ENCODE peak calls at places on chromosomes 5 and 9, in seven cellular contexts. L, E, Z, O, R, F and J are unnamed samples.

GRCh38 chr5:125537661-125538060 is 791.2 kb upstream of the ZNF608 start:
- DNase-seq in O (no peak), F (no peak), Z (no peak), R (no peak), E (no peak), L (no peak), J (no peak)

GRCh38 chr5:175712313-175712680 is 54.4 kb downstream of the HRH2 start:
- DNase-seq in O (no peak), R (no peak), E (no peak), L (peak), Z (no peak), F (no peak), J (no peak)

GRCh38 chr9:121651295-121652036 is at the start of gene DAB2IP:
- DNase-seq in F (no peak), E (no peak), O (no peak), L (peak), Z (no peak), R (peak), J (peak)

GRCh38 chr9:38008168-38009034 is 60.6 kb downstream of the SHB start:
- DNase-seq in Z (no peak), R (peak), O (peak), F (peak), L (no peak), E (peak), J (peak)

GRCh38 chr5:117060099-117060498 is 485.5 kb upstream of the SEMA6A start:
- DNase-seq in E (no peak), R (no peak), F (no peak), L (no peak), Z (no peak), O (no peak), J (no peak)

GRCh38 chr5:151078490-151079262 is 2.2 kb downstream of the TNIP1 start:
- DNase-seq in L (peak), Z (no peak), R (no peak), O (no peak), F (peak), E (no peak), J (peak)

GRCh38 chr9:109857337-109857736 is 77.3 kb downstream of the PALM2AKAP2 start:
- DNase-seq in F (no peak), O (no peak), E (no peak), L (no peak), R (no peak), Z (no peak), J (no peak)

GRCh38 chr9:106387965-106388364 is 475.0 kb upstream of the ZNF462 start:
- DNase-seq in E (no peak), F (no peak), Z (no peak), O (no peak), L (no peak), R (no peak), J (no peak)

GRCh38 chr9:18874069-18874468 is 158.9 kb downstream of the SAXO1 start:
- DNase-seq in L (no peak), R (no peak), Z (no peak), E (no peak), F (no peak), O (no peak), J (no peak)

GRCh38 chr5:73822276-73822988 is 196.4 kb downstream of the ARHGEF28 start:
- DNase-seq in L (no peak), Z (no peak), E (no peak), R (no peak), O (no peak), F (no peak), J (no peak)

GRCh38 chr5:78504726-78505431 is 143.7 kb downstream of the LHFPL2 start:
- DNase-seq in R (peak), Z (peak), L (peak), F (no peak), E (peak), O (no peak), J (no peak)

GRCh38 chr9:135077497-135078200 is 9.8 kb upstream of the OLFM1 start:
- DNase-seq in E (peak), R (peak), L (no peak), F (no peak), Z (no peak), O (no peak), J (no peak)

GRCh38 chr9:130421802-130422276 is 22.9 kb upstream of the ASS1 start:
- DNase-seq in O (no peak), R (peak), Z (no peak), F (no peak), E (peak), L (no peak), J (no peak)

GRCh38 chr5:173745123-173745522 is 128.7 kb upstream of the BOD1 start:
- DNase-seq in Z (no peak), F (peak), O (no peak), E (no peak), L (no peak), R (no peak), J (no peak)

GRCh38 chr5:74295141-74295540 is 345.4 kb downstream of the ENC1 start:
- DNase-seq in L (no peak), R (no peak), F (no peak), O (no peak), Z (peak), E (no peak), J (no peak)

GRCh38 chr5:111606194-111606593 is 93.9 kb upstream of the STARD4 start:
- DNase-seq in F (no peak), E (no peak), R (no peak), O (no peak), L (no peak), Z (no peak), J (no peak)

GRCh38 chr5:168946363-168946762 is 354.6 kb downstream of the SLIT3 start:
- DNase-seq in O (no peak), E (no peak), Z (no peak), R (peak), L (no peak), F (no peak), J (no peak)
- TF ChIP-seq CTCF in O (no peak), E (peak), Z (no peak), R (peak), L (no peak), F (peak), J (peak)

DNA sequence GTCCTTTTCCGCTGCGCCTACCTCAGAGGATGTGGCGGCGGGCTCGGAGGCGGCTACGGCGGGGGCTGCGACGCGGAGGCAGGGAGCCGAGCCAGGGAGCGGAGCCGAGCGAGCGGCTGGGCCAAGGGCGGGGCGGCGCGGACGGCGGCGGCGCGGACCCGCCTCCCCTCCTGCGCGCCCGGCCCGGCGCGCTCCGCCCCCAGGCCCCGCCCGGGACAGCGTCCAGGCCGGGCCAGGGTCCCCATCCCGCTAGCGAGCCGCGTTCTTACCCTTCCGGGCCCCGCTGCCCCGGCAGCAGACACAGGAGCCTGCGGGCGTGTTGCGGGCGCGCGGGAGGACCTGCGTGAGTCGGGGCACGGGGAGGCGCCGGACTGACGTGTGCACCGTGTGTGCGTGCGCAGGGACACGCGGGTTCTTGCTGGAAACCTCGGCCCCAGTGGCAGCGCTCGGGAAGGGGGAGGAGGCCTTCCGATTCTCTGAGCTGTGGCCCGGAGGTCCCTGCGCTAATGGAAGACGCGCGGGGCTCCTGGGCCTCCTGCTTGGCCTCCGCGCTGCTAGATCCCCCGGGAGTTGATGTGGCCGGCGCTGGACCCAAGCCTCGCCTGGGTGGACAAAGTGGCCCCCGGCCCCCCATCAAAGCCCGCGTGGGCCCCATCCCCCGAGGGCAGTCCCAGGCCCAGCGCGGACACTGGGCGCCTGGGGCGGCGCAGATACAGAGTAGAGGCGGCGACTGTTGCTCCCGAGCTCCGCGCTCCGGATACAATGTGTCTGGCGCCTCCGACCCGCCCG is at the start of gene VDAC1:
- DNase-seq in R (peak), Z (peak), O (peak), E (peak), F (peak), L (peak), J (peak)
- TF ChIP-seq CTCF in R (no peak), Z (no peak), O (no peak), E (peak), F (no peak), L (no peak), J (no peak)

DNA sequence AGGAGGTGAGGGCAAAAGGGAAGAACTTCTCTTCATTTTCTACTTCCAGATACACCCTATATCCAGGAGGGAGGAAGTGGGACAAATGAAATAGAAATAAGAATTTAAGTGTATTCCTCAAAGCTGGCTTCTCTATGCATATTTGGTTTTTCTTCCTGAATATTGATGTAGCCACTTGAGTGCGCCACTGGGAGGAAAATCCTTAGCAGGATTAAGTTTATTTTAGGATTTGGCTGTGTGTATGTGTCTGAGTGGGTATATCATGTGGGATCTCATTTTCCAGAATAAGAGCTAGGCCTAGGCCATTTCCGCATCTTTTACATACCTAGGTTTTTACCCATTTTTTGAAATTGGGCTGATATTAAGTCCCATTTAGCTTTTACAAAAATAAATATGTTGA is 42.5 kb downstream of the MAP1B start:
- DNase-seq in Z (no peak), R (no peak), L (no peak), E (no peak), F (no peak), O (no peak), J (no peak)
- TF ChIP-seq CTCF in Z (no peak), R (no peak), L (no peak), E (peak), F (no peak), O (no peak), J (no peak)

GRCh38 chr5:57303985-57304384 is 130.1 kb downstream of the GPBP1 start:
- DNase-seq in O (no peak), Z (peak), L (no peak), F (no peak), E (no peak), R (peak), J (no peak)
- TF ChIP-seq CTCF in O (no peak), Z (no peak), L (no peak), F (peak), E (peak), R (peak), J (no peak)

DNA sequence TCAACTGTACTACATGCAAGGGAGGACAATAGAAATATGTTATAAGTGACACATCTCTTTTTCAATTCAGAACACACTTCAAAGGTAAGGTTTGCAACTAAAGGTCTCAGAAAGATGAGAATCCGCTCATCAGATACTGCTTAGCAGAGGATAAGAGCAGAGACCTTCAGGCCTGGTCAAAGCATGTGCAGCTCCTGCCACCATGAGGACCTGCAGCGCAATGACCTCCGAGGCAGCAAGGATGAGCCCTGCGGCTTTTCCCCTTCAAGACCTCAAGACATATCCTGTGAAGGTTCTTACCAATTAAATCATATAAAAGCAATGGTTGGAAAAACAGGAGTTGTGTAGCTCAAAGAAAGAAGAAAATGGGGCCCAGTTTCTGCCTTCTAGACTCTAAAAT is 135.8 kb downstream of the TRIM36 start:
- DNase-seq in O (no peak), Z (no peak), L (no peak), E (peak), F (peak), R (peak), J (peak)
- TF ChIP-seq CTCF in O (no peak), Z (no peak), L (no peak), E (peak), F (peak), R (peak), J (no peak)

DNA sequence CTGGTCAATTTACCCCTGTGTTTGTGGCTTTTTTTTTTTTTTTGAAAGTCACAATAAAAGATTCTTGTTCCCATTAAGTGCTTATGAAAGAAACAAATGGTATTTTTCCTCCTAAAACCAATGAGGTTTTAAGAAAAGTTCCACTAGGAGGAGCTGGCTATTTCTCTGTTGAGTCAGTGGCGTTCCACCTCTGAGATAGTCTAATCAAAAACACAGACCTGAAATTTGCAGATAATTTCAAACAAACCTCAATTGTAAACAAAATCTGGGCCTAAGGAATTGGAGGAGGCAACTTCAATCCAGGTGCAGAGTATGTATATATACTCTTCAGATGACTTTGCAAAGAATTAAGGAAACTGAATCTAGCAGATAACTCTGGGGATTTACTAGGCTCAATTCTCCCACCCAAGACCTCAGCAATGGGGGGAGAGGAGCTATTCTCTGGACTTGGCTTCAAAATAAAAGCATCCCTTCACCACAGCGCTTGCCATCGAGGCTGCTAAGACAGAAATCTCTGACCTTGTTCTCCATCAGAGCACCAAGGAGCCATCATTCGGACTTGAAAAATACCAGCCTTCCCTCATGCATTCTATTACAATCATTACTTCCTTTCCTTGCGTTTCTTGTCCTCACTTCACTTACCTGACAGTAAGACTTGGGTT is 52.4 kb downstream of the FANCC start:
- DNase-seq in Z (no peak), E (peak), R (no peak), O (no peak), F (no peak), L (no peak), J (no peak)
- TF ChIP-seq CTCF in Z (peak), E (peak), R (peak), O (no peak), F (no peak), L (peak), J (no peak)

GRCh38 chr5:54442271-54442670 is 13.2 kb upstream of the HSPB3 start:
- DNase-seq in O (no peak), Z (no peak), R (no peak), E (peak), F (no peak), L (no peak), J (no peak)

GRCh38 chr5:54445691-54446090 is 9.8 kb upstream of the HSPB3 start:
- DNase-seq in L (no peak), R (no peak), O (no peak), Z (no peak), F (no peak), E (no peak), J (no peak)

GRCh38 chr5:54446169-54446786 is 9.2 kb upstream of the HSPB3 start:
- DNase-seq in L (no peak), F (no peak), E (no peak), O (no peak), R (no peak), Z (no peak), J (no peak)

GRCh38 chr5:54440456-54440893 is 15.0 kb upstream of the HSPB3 start:
- DNase-seq in L (no peak), O (no peak), F (peak), R (no peak), E (no peak), Z (peak), J (peak)

GRCh38 chr5:54443264-54443663 is 12.2 kb upstream of the HSPB3 start:
- DNase-seq in O (no peak), F (peak), Z (peak), E (peak), R (no peak), L (no peak), J (peak)
- TF ChIP-seq CTCF in O (no peak), F (peak), Z (peak), E (peak), R (peak), L (peak), J (no peak)

DNA sequence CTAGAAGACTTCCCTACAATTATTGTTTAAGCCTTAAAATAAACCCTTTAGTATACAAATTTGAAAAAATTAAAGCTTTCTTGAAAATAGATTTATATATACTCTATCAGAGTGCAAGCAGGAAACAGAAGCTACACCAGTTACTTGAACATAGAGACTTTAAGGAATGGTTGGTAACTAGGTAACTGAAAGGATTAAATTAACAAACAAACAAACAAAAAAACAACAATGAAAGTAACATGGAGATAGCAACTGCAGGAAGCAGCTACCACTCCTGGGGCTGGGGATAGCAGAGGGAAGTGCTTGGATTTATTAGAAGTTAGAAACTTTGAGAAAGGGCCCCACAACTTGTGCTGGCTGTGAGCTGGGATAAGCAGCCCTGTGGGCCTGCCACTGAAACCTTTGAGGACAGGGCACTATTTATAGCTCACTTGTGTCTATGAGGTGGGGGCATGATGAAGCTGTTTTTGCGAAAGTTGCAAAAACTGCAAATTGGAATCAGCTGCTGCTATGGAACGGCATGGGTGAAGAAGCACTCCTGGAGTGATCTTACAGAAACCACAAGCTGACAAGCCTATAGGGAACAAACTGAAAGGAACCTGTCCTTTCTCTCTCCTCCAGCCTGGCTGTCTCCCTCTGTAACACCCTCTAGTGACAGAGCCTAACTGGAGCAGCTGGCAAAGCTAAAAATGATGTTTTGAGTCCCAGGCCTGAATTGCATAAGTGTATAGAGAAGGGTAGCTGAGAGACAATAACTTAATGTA is 91.3 kb upstream of the RANBP6 start:
- DNase-seq in R (peak), Z (no peak), F (no peak), O (no peak), E (peak), L (no peak), J (peak)
- TF ChIP-seq CTCF in R (peak), Z (peak), F (peak), O (no peak), E (peak), L (peak), J (peak)

GRCh38 chr9:16032799-16033198 is 480.0 kb downstream of the CCDC171 start:
- DNase-seq in E (peak), Z (no peak), O (no peak), R (peak), L (no peak), F (no peak), J (no peak)
- TF ChIP-seq CTCF in E (peak), Z (no peak), O (no peak), R (peak), L (no peak), F (no peak), J (no peak)

GRCh38 chr5:138725153-138725884 is 27.9 kb upstream of the CTNNA1 start:
- DNase-seq in R (peak), O (no peak), L (peak), F (no peak), E (peak), Z (no peak), J (no peak)
- TF ChIP-seq CTCF in R (peak), O (no peak), L (peak), F (peak), E (peak), Z (no peak), J (no peak)